ENCODE peak calls at places on chromosomes 11 and 22, in six cellular contexts. One of them, this sample, is unnamed.
A peak's percentile ranks its signal among the peaks of the same experiment; 100 is the strongest.

GRCh38 chr11:14259186-14259784 is 99.7 kb downstream of the RRAS2 start:
- DNase-seq in lower lobe of right lung: no peak
- DNase-seq in fibroblast of villous mesenchyme: no peak
- DNase-seq in iPS DF 6.9: no peak
- DNase-seq in astrocyte of the spinal cord: no peak
- DNase-seq in osteoblast: no peak
- DNase-seq in this sample: no peak

GRCh38 chr11:61671527-61671926 is 8.7 kb upstream of the DAGLA start:
- DNase-seq in astrocyte of the spinal cord: no peak
- DNase-seq in osteoblast: no peak
- DNase-seq in iPS DF 6.9: no peak
- DNase-seq in lower lobe of right lung: no peak
- DNase-seq in fibroblast of villous mesenchyme: no peak
- DNase-seq in this sample: peak; percentile 39

GRCh38 chr11:10581481-10582019 is 13.1 kb upstream of the LYVE1 start:
- DNase-seq in osteoblast: no peak
- DNase-seq in astrocyte of the spinal cord: no peak
- DNase-seq in fibroblast of villous mesenchyme: no peak
- DNase-seq in iPS DF 6.9: no peak
- DNase-seq in lower lobe of right lung: peak; percentile 69
- DNase-seq in this sample: peak; percentile 68

GRCh38 chr11:35529971-35530495 is 4.6 kb upstream of the PAMR1 start:
- DNase-seq in iPS DF 6.9: no peak
- DNase-seq in astrocyte of the spinal cord: peak; percentile 96
- DNase-seq in lower lobe of right lung: no peak
- DNase-seq in fibroblast of villous mesenchyme: peak; percentile 76
- DNase-seq in osteoblast: no peak
- DNase-seq in this sample: peak; percentile 97

GRCh38 chr11:110029714-110030113 is 63.5 kb upstream of the ZC3H12C start:
- DNase-seq in osteoblast: no peak
- DNase-seq in iPS DF 6.9: no peak
- DNase-seq in astrocyte of the spinal cord: no peak
- DNase-seq in fibroblast of villous mesenchyme: no peak
- DNase-seq in lower lobe of right lung: no peak
- DNase-seq in this sample: no peak

GRCh38 chr11:16511109-16511806 is 154.9 kb upstream of the SOX6 start:
- DNase-seq in iPS DF 6.9: no peak
- DNase-seq in lower lobe of right lung: no peak
- DNase-seq in osteoblast: peak; percentile 85
- DNase-seq in fibroblast of villous mesenchyme: peak; percentile 52
- DNase-seq in astrocyte of the spinal cord: peak; percentile 77
- DNase-seq in this sample: peak; percentile 0

GRCh38 chr22:31378123-31378522 is 21.3 kb upstream of the DRG1 start:
- DNase-seq in fibroblast of villous mesenchyme: no peak
- DNase-seq in lower lobe of right lung: no peak
- DNase-seq in astrocyte of the spinal cord: no peak
- DNase-seq in iPS DF 6.9: no peak
- DNase-seq in osteoblast: peak; percentile 82
- DNase-seq in this sample: peak; percentile 58

GRCh38 chr22:37929390-37929789 is 23.3 kb downstream of the MICALL1 start:
- DNase-seq in osteoblast: peak; percentile 61
- DNase-seq in lower lobe of right lung: no peak
- DNase-seq in iPS DF 6.9: no peak
- DNase-seq in astrocyte of the spinal cord: no peak
- DNase-seq in fibroblast of villous mesenchyme: no peak
- DNase-seq in this sample: no peak

GRCh38 chr11:130772266-130773227 is 143.7 kb downstream of the SNX19 start:
- DNase-seq in astrocyte of the spinal cord: peak; percentile 97
- DNase-seq in fibroblast of villous mesenchyme: peak; percentile 99
- DNase-seq in osteoblast: peak; percentile 72
- DNase-seq in lower lobe of right lung: no peak
- DNase-seq in iPS DF 6.9: no peak
- DNase-seq in this sample: peak; percentile 99

GRCh38 chr11:70324354-70325115 is 54.0 kb downstream of the PPFIA1 start:
- DNase-seq in astrocyte of the spinal cord: peak; percentile 31
- DNase-seq in iPS DF 6.9: no peak
- DNase-seq in lower lobe of right lung: no peak
- DNase-seq in osteoblast: no peak
- DNase-seq in fibroblast of villous mesenchyme: peak; percentile 43
- DNase-seq in this sample: no peak

GRCh38 chr11:21475276-21475675 is 717.6 kb upstream of the ANO5 start:
- DNase-seq in fibroblast of villous mesenchyme: no peak
- DNase-seq in iPS DF 6.9: peak; percentile 9
- DNase-seq in astrocyte of the spinal cord: no peak
- DNase-seq in lower lobe of right lung: no peak
- DNase-seq in osteoblast: no peak
- DNase-seq in this sample: no peak

GRCh38 chr11:59437770-59438169 is 1.5 kb downstream of the OR5A1 start:
- DNase-seq in iPS DF 6.9: no peak
- DNase-seq in lower lobe of right lung: no peak
- DNase-seq in osteoblast: no peak
- DNase-seq in fibroblast of villous mesenchyme: no peak
- DNase-seq in astrocyte of the spinal cord: no peak
- DNase-seq in this sample: no peak

GRCh38 chr11:11068113-11068512 is 210.3 kb upstream of the ZBED5 start:
- DNase-seq in fibroblast of villous mesenchyme: no peak
- DNase-seq in iPS DF 6.9: no peak
- DNase-seq in lower lobe of right lung: no peak
- DNase-seq in osteoblast: no peak
- DNase-seq in astrocyte of the spinal cord: no peak
- DNase-seq in this sample: no peak

GRCh38 chr22:22666307-22667091 is 22.1 kb downstream of the GGTLC2 start:
- DNase-seq in astrocyte of the spinal cord: peak; percentile 9
- DNase-seq in iPS DF 6.9: no peak
- DNase-seq in lower lobe of right lung: peak; percentile 52
- DNase-seq in fibroblast of villous mesenchyme: peak; percentile 44
- DNase-seq in osteoblast: no peak
- DNase-seq in this sample: peak; percentile 27

GRCh38 chr22:27377501-27377900 is 424.1 kb downstream of the MN1 start:
- DNase-seq in fibroblast of villous mesenchyme: no peak
- DNase-seq in astrocyte of the spinal cord: no peak
- DNase-seq in iPS DF 6.9: no peak
- DNase-seq in osteoblast: no peak
- DNase-seq in lower lobe of right lung: no peak
- DNase-seq in this sample: no peak

GRCh38 chr11:57421066-57421465 is 5.9 kb downstream of the SLC43A3 start:
- DNase-seq in fibroblast of villous mesenchyme: no peak
- DNase-seq in lower lobe of right lung: no peak
- DNase-seq in iPS DF 6.9: no peak
- DNase-seq in astrocyte of the spinal cord: no peak
- DNase-seq in osteoblast: no peak
- DNase-seq in this sample: no peak

GRCh38 chr11:57424802-57425564 is 1.9 kb downstream of the SLC43A3 start:
- DNase-seq in lower lobe of right lung: peak; percentile 76
- DNase-seq in osteoblast: peak; percentile 89
- DNase-seq in fibroblast of villous mesenchyme: peak; percentile 89
- DNase-seq in astrocyte of the spinal cord: peak; percentile 88
- DNase-seq in iPS DF 6.9: no peak
- DNase-seq in this sample: peak; percentile 84

GRCh38 chr11:57421805-57422204 is 5.1 kb downstream of the SLC43A3 start:
- DNase-seq in astrocyte of the spinal cord: no peak
- DNase-seq in lower lobe of right lung: no peak
- DNase-seq in osteoblast: no peak
- DNase-seq in iPS DF 6.9: no peak
- DNase-seq in fibroblast of villous mesenchyme: no peak
- DNase-seq in this sample: no peak

GRCh38 chr11:57424137-57424801 is 2.7 kb downstream of the SLC43A3 start:
- DNase-seq in fibroblast of villous mesenchyme: no peak
- DNase-seq in lower lobe of right lung: no peak
- DNase-seq in iPS DF 6.9: no peak
- DNase-seq in osteoblast: no peak
- DNase-seq in astrocyte of the spinal cord: no peak
- DNase-seq in this sample: no peak

DNA sequence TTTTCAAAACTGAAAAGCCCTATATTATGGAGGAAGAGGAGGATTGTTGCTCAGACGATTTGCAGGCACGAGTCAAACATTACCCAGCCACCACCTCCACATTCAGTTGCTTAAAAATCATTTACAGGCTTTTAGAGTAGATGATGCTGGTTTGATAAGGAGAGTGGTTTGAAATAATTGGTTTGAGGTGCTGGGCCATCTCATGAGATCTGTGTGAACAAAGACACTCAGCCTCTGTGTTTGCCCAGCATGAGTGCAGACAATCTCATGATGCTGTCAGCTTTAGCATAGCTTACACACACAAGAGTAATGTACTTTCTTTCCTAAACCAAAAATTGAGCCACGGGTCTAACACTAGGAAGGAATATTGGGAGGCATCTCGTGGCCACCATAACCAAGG is 4.3 kb downstream of the SLC43A3 start:
- DNase-seq in iPS DF 6.9: no peak
- DNase-seq in osteoblast: no peak
- DNase-seq in astrocyte of the spinal cord: no peak
- DNase-seq in fibroblast of villous mesenchyme: no peak
- DNase-seq in lower lobe of right lung: no peak
- DNase-seq in this sample: no peak
- H3K4me3 ChIP-seq in iPS DF 6.9: no peak overlapping the region
- H3K4me3 ChIP-seq in osteoblast: no peak overlapping the region
- H3K4me3 ChIP-seq in astrocyte of the spinal cord: no peak overlapping the region
- H3K4me3 ChIP-seq in fibroblast of villous mesenchyme: no peak overlapping the region
- H3K4me3 ChIP-seq in lower lobe of right lung: no peak overlapping the region
- H3K4me3 ChIP-seq in this sample: no peak overlapping the region

DNA sequence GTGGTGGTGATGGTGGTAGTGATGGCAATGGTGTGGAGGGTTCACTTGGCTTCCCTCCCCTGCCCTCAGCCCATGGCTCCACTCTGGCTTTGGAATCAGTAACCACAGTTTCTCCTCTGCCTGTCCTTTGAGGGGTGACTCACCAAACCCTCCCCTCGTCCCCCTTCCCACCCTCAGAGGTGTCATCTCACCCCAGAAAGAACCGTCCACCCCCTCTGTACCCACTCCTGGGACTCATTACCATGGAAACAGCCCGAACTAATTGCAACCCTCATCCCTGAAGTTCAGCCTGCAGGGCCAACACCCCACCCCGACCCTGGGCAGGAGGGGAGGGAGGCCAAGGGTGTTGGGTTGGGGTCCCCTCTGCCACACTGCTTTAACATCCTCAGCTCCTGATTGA is 26.6 kb downstream of the PHLDB1 start:
- DNase-seq in astrocyte of the spinal cord: peak; percentile 38
- DNase-seq in fibroblast of villous mesenchyme: no peak
- DNase-seq in lower lobe of right lung: no peak
- DNase-seq in osteoblast: peak; percentile 94
- DNase-seq in iPS DF 6.9: no peak
- DNase-seq in this sample: peak; percentile 73
- H3K4me3 ChIP-seq in astrocyte of the spinal cord: no peak overlapping the region
- H3K4me3 ChIP-seq in fibroblast of villous mesenchyme: no peak overlapping the region
- H3K4me3 ChIP-seq in lower lobe of right lung: no peak overlapping the region
- H3K4me3 ChIP-seq in osteoblast: no peak overlapping the region
- H3K4me3 ChIP-seq in iPS DF 6.9: no peak overlapping the region
- H3K4me3 ChIP-seq in this sample: no peak overlapping the region

DNA sequence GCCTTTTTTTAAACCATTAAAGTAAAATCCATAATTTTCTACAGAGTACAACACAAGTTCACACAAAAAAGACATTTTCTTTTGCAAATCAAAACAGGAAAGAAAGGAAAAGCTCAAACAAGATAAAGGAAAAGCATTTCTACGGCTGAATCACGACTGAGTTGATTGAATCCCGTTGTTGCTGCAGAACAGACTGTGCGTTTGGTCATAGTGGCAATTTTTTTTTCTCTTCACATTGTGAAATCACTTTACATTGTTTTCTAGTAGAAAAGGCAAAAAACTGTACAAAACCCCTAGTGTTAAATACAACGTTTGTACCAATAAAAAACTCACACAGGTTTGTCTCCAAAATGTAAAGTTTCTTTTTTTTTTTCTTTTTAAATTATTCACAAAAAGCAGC is 17.3 kb upstream of the RAPSN start:
- DNase-seq in astrocyte of the spinal cord: peak; percentile 45
- DNase-seq in lower lobe of right lung: no peak
- DNase-seq in fibroblast of villous mesenchyme: no peak
- DNase-seq in osteoblast: no peak
- DNase-seq in iPS DF 6.9: no peak
- DNase-seq in this sample: no peak
- H3K4me3 ChIP-seq in astrocyte of the spinal cord: no peak overlapping the region
- H3K4me3 ChIP-seq in lower lobe of right lung: no peak overlapping the region
- H3K4me3 ChIP-seq in fibroblast of villous mesenchyme: no peak overlapping the region
- H3K4me3 ChIP-seq in osteoblast: no peak overlapping the region
- H3K4me3 ChIP-seq in iPS DF 6.9: no peak overlapping the region
- H3K4me3 ChIP-seq in this sample: no peak overlapping the region

GRCh38 chr11:66842896-66843775 is at the start of gene RCE1:
- DNase-seq in lower lobe of right lung: peak; percentile 93
- DNase-seq in osteoblast: peak; percentile 100
- DNase-seq in astrocyte of the spinal cord: peak; percentile 92
- DNase-seq in iPS DF 6.9: no peak
- DNase-seq in fibroblast of villous mesenchyme: peak; percentile 92
- DNase-seq in this sample: peak; percentile 97

GRCh38 chr11:66843776-66844495 is 695 bp downstream of the RCE1 start:
- DNase-seq in osteoblast: peak; percentile 87
- DNase-seq in lower lobe of right lung: no peak
- DNase-seq in iPS DF 6.9: no peak
- DNase-seq in astrocyte of the spinal cord: no peak
- DNase-seq in fibroblast of villous mesenchyme: no peak
- DNase-seq in this sample: no peak

GRCh38 chr11:66845876-66846212 is 2.6 kb downstream of the RCE1 start:
- DNase-seq in osteoblast: peak; percentile 34
- DNase-seq in fibroblast of villous mesenchyme: no peak
- DNase-seq in astrocyte of the spinal cord: no peak
- DNase-seq in iPS DF 6.9: no peak
- DNase-seq in lower lobe of right lung: no peak
- DNase-seq in this sample: no peak

GRCh38 chr11:66845143-66845875 is 2.1 kb downstream of the RCE1 start:
- DNase-seq in lower lobe of right lung: no peak
- DNase-seq in fibroblast of villous mesenchyme: no peak
- DNase-seq in iPS DF 6.9: no peak
- DNase-seq in osteoblast: peak; percentile 72
- DNase-seq in astrocyte of the spinal cord: no peak
- DNase-seq in this sample: no peak

GRCh38 chr11:66844496-66845142 is 1.4 kb downstream of the RCE1 start:
- DNase-seq in lower lobe of right lung: peak; percentile 47
- DNase-seq in fibroblast of villous mesenchyme: no peak
- DNase-seq in osteoblast: peak; percentile 73
- DNase-seq in iPS DF 6.9: no peak
- DNase-seq in astrocyte of the spinal cord: no peak
- DNase-seq in this sample: no peak
- H3K4me3 ChIP-seq in lower lobe of right lung: peak overlapping the region; percentile 98
- H3K4me3 ChIP-seq in fibroblast of villous mesenchyme: peak overlapping the region; percentile 95
- H3K4me3 ChIP-seq in osteoblast: peak overlapping the region; percentile 84
- H3K4me3 ChIP-seq in iPS DF 6.9: no peak overlapping the region
- H3K4me3 ChIP-seq in astrocyte of the spinal cord: peak overlapping the region; percentile 89
- H3K4me3 ChIP-seq in this sample: peak overlapping the region; percentile 93

This sample was measured in foreskin fibroblast.